ENCODE peak calls at places on chromosomes 3 and 15, in eight cellular contexts. G is stimulated activated CD8-positive, alpha-beta memory T cell treated with anti-CD3 and anti-CD28 coated beads, Interleukin-12 subunit alpha, Interleukin-12 subunit beta, amount 100 ng/mL, for 4 hours; L is ELF-1; B is CD4-positive, alpha-beta memory T cell; M is NB4; C is ACHN; F is HFFc6; I is HFF-Myc. Z is an unnamed sample.

GRCh38 chr15:51793521-51793920 is 35.9 kb upstream of the TMOD3 start:
- DNase-seq in G (no peak), L (no peak), B (no peak), M (no peak), C (no peak), F (no peak), I (no peak), Z (no peak)

GRCh38 chr3:64488938-64489337 is 198.9 kb downstream of the ADAMTS9 start:
- DNase-seq in G (no peak), L (no peak), B (no peak), M (no peak), C (no peak), F (no peak), I (no peak), Z (no peak)

GRCh38 chr3:127455541-127456450 is 134.7 kb downstream of the TPRA1 start:
- DNase-seq in G (no peak), L (peak), B (peak), M (peak), C (peak), F (peak), I (peak), Z (peak)

GRCh38 chr3:197573048-197573767 is 17.4 kb upstream of the BDH1 start:
- DNase-seq in G (no peak), L (no peak), B (no peak), M (no peak), C (no peak), F (no peak), I (no peak), Z (no peak)

GRCh38 chr15:74835312-74835823 is 7.6 kb downstream of the ULK3 start:
- DNase-seq in G (no peak), L (peak), B (peak), M (peak), C (peak), F (peak), I (no peak), Z (no peak)

GRCh38 chr15:67106764-67107013 is 41.3 kb downstream of the SMAD3 start:
- DNase-seq in G (no peak), L (no peak), B (no peak), M (no peak), C (no peak), F (no peak), I (no peak), Z (no peak)

GRCh38 chr3:179506792-179507191 is 55.5 kb upstream of the GNB4 start:
- DNase-seq in G (no peak), L (no peak), B (no peak), M (no peak), C (no peak), F (no peak), I (no peak), Z (no peak)

GRCh38 chr15:61157933-61158332 is 71.2 kb downstream of the RORA start:
- DNase-seq in G (no peak), L (no peak), B (no peak), M (no peak), C (no peak), F (no peak), I (no peak), Z (no peak)

GRCh38 chr3:148020880-148021279 is 611.7 kb downstream of the ZIC1 start:
- DNase-seq in G (no peak), L (no peak), B (no peak), M (no peak), C (no peak), F (no peak), I (no peak), Z (no peak)

GRCh38 chr3:16309558-16309957 is 44.5 kb downstream of the OXNAD1 start:
- DNase-seq in G (no peak), L (no peak), B (peak), M (peak), C (peak), F (no peak), I (peak), Z (no peak)